ENCODE peak calls at places on chromosomes 2 and 18, in six cellular contexts. W, Z, P, H, V and C are unnamed samples.

GRCh38 chr2:175207741-175208438 is 26.4 kb upstream of the ATP5MC3 start:
- DNase-seq in W (no peak), Z (no peak), P (no peak), H (peak; percentile 12), V (peak; percentile 83), C (no peak)

GRCh38 chr2:112318515-112318914 is 43.1 kb downstream of the ZC3H6 start:
- DNase-seq in W (no peak), Z (no peak), P (no peak), H (no peak), V (no peak), C (no peak)

GRCh38 chr2:96148410-96149217 is 3.4 kb upstream of the DUSP2 start:
- DNase-seq in W (no peak), Z (peak; percentile 75), P (peak; percentile 50), H (peak; percentile 88), V (peak; percentile 81), C (peak; percentile 67)

GRCh38 chr2:60366178-60366577 is 187.3 kb downstream of the BCL11A start:
- DNase-seq in W (no peak), Z (no peak), P (no peak), H (peak; percentile 25), V (no peak), C (no peak)

GRCh38 chr2:56523815-56524214 is 340.0 kb downstream of the CCDC85A start:
- DNase-seq in W (no peak), Z (no peak), P (no peak), H (no peak), V (no peak), C (no peak)

GRCh38 chr2:45983213-45983612 is 314.0 kb upstream of the EPAS1 start:
- DNase-seq in W (no peak), Z (no peak), P (no peak), H (no peak), V (no peak), C (no peak)

GRCh38 chr2:96869824-96870630 is at the start of gene SEMA4C:
- DNase-seq in W (no peak), Z (peak; percentile 59), P (no peak), H (peak; percentile 64), V (peak; percentile 61), C (peak; percentile 76)

GRCh38 chr2:137888845-137889244 is 75.4 kb upstream of the HNMT start:
- DNase-seq in W (no peak), Z (peak; percentile 71), P (no peak), H (peak; percentile 29), V (peak; percentile 51), C (peak; percentile 60)

GRCh38 chr2:1929962-1930361 is 185.6 kb upstream of the PXDN start:
- DNase-seq in W (no peak), Z (no peak), P (no peak), H (no peak), V (no peak), C (no peak)

GRCh38 chr2:159249955-159250723 is 36.4 kb downstream of the WDSUB1 start:
- DNase-seq in W (no peak), Z (no peak), P (peak; percentile 90), H (peak; percentile 72), V (no peak), C (no peak)

GRCh38 chr2:20629181-20629580 is 21.7 kb downstream of the HS1BP3 start:
- DNase-seq in W (no peak), Z (no peak), P (no peak), H (no peak), V (no peak), C (no peak)

GRCh38 chr2:214577769-214578168 is 166.9 kb downstream of the VWC2L start:
- DNase-seq in W (no peak), Z (no peak), P (no peak), H (no peak), V (no peak), C (no peak)

GRCh38 chr2:64654993-64655666 is 1.4 kb upstream of the SERTAD2 start:
- DNase-seq in W (no peak), Z (no peak), P (no peak), H (no peak), V (no peak), C (no peak)

GRCh38 chr18:11324956-11325873 is 175.8 kb upstream of the PIEZO2 start:
- DNase-seq in W (peak; percentile 22), Z (no peak), P (peak; percentile 50), H (no peak), V (no peak), C (no peak)

GRCh38 chr2:135820003-135820618 is 16.9 kb downstream of the LCT start:
- DNase-seq in W (peak; percentile 51), Z (no peak), P (no peak), H (no peak), V (no peak), C (no peak)

DNA sequence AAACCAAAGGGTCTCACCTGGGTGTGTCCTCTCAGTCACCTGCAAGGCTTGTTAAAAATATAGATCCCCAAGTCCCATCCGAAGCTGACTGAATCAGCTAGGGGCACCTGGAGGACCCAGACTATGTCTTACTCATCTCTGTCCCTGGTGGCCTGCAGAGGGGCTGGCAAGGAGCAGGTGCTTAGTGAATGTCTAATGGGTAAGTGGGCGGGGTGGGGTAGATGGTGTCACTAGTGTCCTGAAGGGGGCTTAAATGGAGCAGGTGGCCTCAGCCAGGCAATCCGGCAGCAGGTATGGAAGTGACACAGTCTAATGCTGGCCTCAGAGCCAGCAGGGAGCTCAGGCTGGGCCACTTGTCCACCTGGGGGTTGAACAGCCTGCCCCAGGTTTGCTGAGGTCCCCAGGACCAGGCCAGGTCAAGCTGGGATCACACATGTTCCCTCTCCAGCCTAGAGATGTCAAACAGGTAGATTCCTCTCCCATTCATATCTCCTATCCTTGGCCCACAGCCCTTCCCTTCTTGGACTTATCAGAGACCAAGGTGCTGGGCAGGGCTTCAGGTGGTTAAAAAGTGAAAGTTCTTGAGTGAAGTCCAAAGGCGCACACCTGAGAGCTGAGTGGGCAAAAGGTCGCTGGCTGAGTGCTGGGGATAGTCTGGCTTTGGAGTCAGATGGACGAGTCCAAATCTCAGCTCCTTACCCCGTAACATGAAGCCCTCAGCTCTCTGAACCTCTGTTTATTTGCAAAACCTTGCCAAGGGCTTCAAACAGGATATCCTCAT is 1.6 kb downstream of the STEAP3 start:
- DNase-seq in W (no peak), Z (no peak), P (no peak), H (peak; percentile 58), V (peak; percentile 75), C (no peak)
- TF ChIP-seq CTCF in W (no peak), Z (no peak), P (no peak), H (no peak), V (no peak), C (no peak)

GRCh38 chr18:57631697-57632096 is 10.1 kb upstream of the NARS1 start:
- DNase-seq in W (no peak), Z (no peak), P (no peak), H (no peak), V (no peak), C (no peak)
- TF ChIP-seq CTCF in W (no peak), Z (no peak), P (no peak), H (no peak), V (no peak), C (no peak)

GRCh38 chr2:150911766-150912280 is 349.8 kb downstream of the RBM43 start:
- DNase-seq in W (no peak), Z (no peak), P (no peak), H (peak; percentile 34), V (peak; percentile 27), C (no peak)
- TF ChIP-seq CTCF in W (no peak), Z (no peak), P (no peak), H (no peak), V (no peak), C (no peak)

DNA sequence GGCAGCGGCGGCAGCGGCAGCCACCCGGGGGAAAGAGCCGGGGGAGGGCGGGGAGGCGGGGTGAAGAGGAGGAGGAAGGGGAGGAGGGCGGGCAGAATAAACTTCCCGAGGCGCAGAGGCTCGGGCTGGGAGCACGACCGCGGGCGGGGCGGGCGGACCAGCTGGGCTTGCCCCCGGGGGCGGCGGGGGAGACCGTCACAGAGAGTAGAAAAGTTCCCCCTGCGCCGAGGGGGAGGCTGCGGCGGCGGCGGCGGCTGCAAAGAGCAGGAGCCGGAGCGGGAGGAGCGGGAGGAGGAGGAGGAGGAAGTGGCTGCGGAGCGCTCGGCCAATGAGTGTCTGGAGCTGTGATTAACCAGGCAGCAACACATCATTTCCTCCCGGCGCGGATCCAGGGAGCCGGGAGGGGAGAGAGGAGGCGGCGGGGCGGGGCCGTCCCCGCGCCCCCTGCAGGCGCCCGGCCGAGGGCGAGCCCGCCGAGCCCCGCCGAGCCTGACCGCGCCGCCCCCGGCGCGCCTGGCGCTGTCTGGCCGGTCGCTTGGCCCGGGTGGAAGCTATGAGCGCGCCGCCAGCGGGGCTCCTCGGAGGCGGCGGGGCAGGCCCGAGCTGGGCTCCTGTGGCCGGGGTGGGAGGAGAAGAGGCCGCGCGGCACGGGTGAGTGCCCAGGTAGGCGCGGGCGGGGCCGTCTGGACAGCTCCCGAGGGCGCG is at the start of gene ACVR1:
- DNase-seq in W (peak; percentile 48), Z (peak; percentile 87), P (peak; percentile 86), H (peak; percentile 95), V (peak; percentile 96), C (peak; percentile 89)
- TF ChIP-seq CTCF in W (peak; percentile 40), Z (no peak), P (peak; percentile 7), H (peak; percentile 19), V (no peak), C (no peak)

GRCh38 chr2:42786561-42787345 is 5.6 kb downstream of the HAAO start:
- DNase-seq in W (no peak), Z (no peak), P (no peak), H (no peak), V (no peak), C (no peak)
- TF ChIP-seq CTCF in W (no peak), Z (no peak), P (no peak), H (no peak), V (no peak), C (no peak)

GRCh38 chr2:127415593-127416485 is 2.4 kb upstream of the PROC start:
- DNase-seq in W (no peak), Z (peak; percentile 90), P (no peak), H (peak; percentile 89), V (peak; percentile 87), C (peak; percentile 86)
- TF ChIP-seq CTCF in W (peak; percentile 70), Z (peak; percentile 59), P (peak; percentile 79), H (peak; percentile 62), V (no peak), C (peak; percentile 74)

GRCh38 chr2:14831458-14831857 is 198.9 kb downstream of the LRATD1 start:
- DNase-seq in W (no peak), Z (no peak), P (no peak), H (no peak), V (no peak), C (no peak)
- TF ChIP-seq CTCF in W (no peak), Z (no peak), P (peak; percentile 7), H (peak; percentile 9), V (no peak), C (no peak)

DNA sequence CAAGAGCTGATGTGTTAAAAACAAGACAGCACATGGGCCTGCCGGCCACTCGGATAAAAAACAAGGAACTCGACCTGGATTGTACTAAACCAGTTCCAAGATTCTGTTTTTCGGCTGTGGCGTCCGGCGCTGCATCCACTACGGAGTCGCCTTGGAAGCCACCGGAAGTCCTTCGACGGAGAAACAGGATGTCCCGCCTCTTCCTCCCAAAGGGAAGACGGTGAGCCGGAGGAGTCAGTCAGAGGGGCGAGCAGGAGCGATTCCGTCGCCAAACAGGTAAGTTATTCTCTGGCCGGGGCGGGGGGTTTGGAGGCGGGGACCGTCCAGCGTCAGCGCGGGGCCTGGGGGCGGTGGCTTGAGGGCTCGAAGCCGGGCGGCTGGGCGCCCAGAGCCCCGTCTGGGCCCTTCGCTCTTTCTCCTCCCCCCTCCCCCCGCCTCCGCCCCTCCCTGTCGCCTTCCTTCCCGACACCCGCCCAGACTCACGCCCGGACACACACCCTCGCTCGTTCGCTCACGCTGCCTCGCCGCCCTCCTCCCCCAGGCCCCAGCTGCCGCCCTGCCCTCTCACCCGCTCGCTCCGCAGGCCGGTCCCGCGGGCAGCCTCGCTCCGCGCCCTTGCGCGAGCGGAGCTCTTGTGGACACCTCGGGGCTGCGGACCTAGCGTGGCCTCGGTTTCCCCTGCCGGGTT is at the start of gene ZNF407:
- DNase-seq in W (peak; percentile 78), Z (peak; percentile 91), P (peak; percentile 69), H (peak; percentile 90), V (peak; percentile 87), C (peak; percentile 89)
- TF ChIP-seq CTCF in W (no peak), Z (no peak), P (no peak), H (no peak), V (no peak), C (no peak)

GRCh38 chr18:5398269-5398668 is 102.7 kb upstream of the ZBTB14 start:
- DNase-seq in W (no peak), Z (no peak), P (no peak), H (no peak), V (no peak), C (no peak)
- TF ChIP-seq CTCF in W (no peak), Z (no peak), P (no peak), H (no peak), V (no peak), C (no peak)